ENCODE peak calls at places on chromosomes 5 and 9, in four cellular contexts. M, X, V and P are unnamed samples.

GRCh38 chr9:113143432-113144227 is 7.2 kb upstream of the SLC31A2 start:
- DNase-seq in M (no peak), X (no peak), V (no peak), P (no peak)

GRCh38 chr9:101119206-101119819 is 90.8 kb downstream of the PLPPR1 start:
- DNase-seq in M (peak; percentile 45), X (peak; percentile 79), V (no peak), P (peak; percentile 51)

GRCh38 chr9:114701971-114702370 is 20.0 kb upstream of the TEX48 start:
- DNase-seq in M (no peak), X (no peak), V (no peak), P (no peak)

GRCh38 chr5:485113-485942 is 38.9 kb downstream of the SLC9A3 start:
- DNase-seq in M (no peak), X (peak; percentile 45), V (no peak), P (no peak)

GRCh38 chr9:134575103-134575816 is 66.3 kb upstream of the COL5A1 start:
- DNase-seq in M (no peak), X (no peak), V (no peak), P (no peak)

GRCh38 chr5:57804500-57804899 is 321.9 kb upstream of the ACTBL2 start:
- DNase-seq in M (no peak), X (no peak), V (no peak), P (no peak)

GRCh38 chr9:26210338-26210851 is 532.2 kb upstream of the TUSC1 start:
- DNase-seq in M (no peak), X (no peak), V (no peak), P (no peak)

GRCh38 chr5:127757576-127757975 is 54.4 kb downstream of the CCDC192 start:
- DNase-seq in M (peak; percentile 9), X (peak; percentile 59), V (no peak), P (peak; percentile 29)

GRCh38 chr5:116970318-116970717 is 395.7 kb upstream of the SEMA6A start:
- DNase-seq in M (no peak), X (peak; percentile 83), V (no peak), P (peak; percentile 76)

GRCh38 chr9:99391937-99392574 is 170.0 kb downstream of the SEC61B start:
- DNase-seq in M (no peak), X (no peak), V (no peak), P (no peak)

GRCh38 chr5:170603578-170604565 is 100.1 kb downstream of the KCNIP1 start:
- DNase-seq in M (peak; percentile 76), X (peak; percentile 35), V (no peak), P (peak; percentile 18)

GRCh38 chr5:179549973-179550510 is 312 bp upstream of the RUFY1 start:
- DNase-seq in M (peak; percentile 75), X (peak; percentile 36), V (no peak), P (peak; percentile 30)

GRCh38 chr5:75640395-75640794 is 29.1 kb downstream of the ANKDD1B start:
- DNase-seq in M (no peak), X (no peak), V (no peak), P (no peak)

GRCh38 chr9:124934290-124934689 is 6.6 kb downstream of the GOLGA1 start:
- DNase-seq in M (no peak), X (no peak), V (peak; percentile 29), P (no peak)

GRCh38 chr5:147396070-147396469 is 113.8 kb downstream of the DPYSL3 start:
- DNase-seq in M (no peak), X (no peak), V (no peak), P (no peak)